ENCODE peak calls at places on chromosomes 2 and 18, in four cellular contexts. One of them, this sample, is unnamed.

GRCh38 chr2:98524168-98524567 is 79.5 kb downstream of the INPP4A start:
- DNase-seq in AG04449: no peak
- DNase-seq in central memory CD4-positive, alpha-beta T cell: no peak
- DNase-seq in stomach: no peak
- DNase-seq in this sample: no peak

GRCh38 chr2:173280853-173281252 is 73.8 kb upstream of the CDCA7 start:
- DNase-seq in central memory CD4-positive, alpha-beta T cell: no peak
- DNase-seq in stomach: no peak
- DNase-seq in AG04449: no peak
- DNase-seq in this sample: no peak

GRCh38 chr18:10893761-10894160 is 255.6 kb downstream of the PIEZO2 start:
- DNase-seq in stomach: no peak
- DNase-seq in central memory CD4-positive, alpha-beta T cell: no peak
- DNase-seq in AG04449: no peak
- DNase-seq in this sample: no peak

GRCh38 chr18:46152808-46153617 is 48.8 kb downstream of the HAUS1 start:
- DNase-seq in stomach: no peak
- DNase-seq in AG04449: no peak
- DNase-seq in central memory CD4-positive, alpha-beta T cell: no peak
- DNase-seq in this sample: no peak

GRCh38 chr2:97868986-97869721 is 126.6 kb downstream of the TMEM131 start:
- DNase-seq in central memory CD4-positive, alpha-beta T cell: no peak
- DNase-seq in stomach: no peak
- DNase-seq in AG04449: peak
- DNase-seq in this sample: no peak

GRCh38 chr2:232927041-232927792 is 57.2 kb downstream of the SNORC start:
- DNase-seq in AG04449: no peak
- DNase-seq in stomach: no peak
- DNase-seq in central memory CD4-positive, alpha-beta T cell: no peak
- DNase-seq in this sample: no peak

GRCh38 chr2:122643725-122644329 is 888.4 kb downstream of the TSN start:
- DNase-seq in stomach: no peak
- DNase-seq in central memory CD4-positive, alpha-beta T cell: no peak
- DNase-seq in AG04449: peak
- DNase-seq in this sample: no peak

GRCh38 chr2:177724398-177725287 is 332.1 kb downstream of the AGPS start:
- DNase-seq in central memory CD4-positive, alpha-beta T cell: no peak
- DNase-seq in AG04449: no peak
- DNase-seq in stomach: peak
- DNase-seq in this sample: no peak

GRCh38 chr2:233915133-233915532 is 2.0 kb upstream of the TRPM8 start:
- DNase-seq in central memory CD4-positive, alpha-beta T cell: no peak
- DNase-seq in AG04449: no peak
- DNase-seq in stomach: no peak
- DNase-seq in this sample: no peak

GRCh38 chr2:227164745-227165350 is 424 bp downstream of the COL4A3 start:
- DNase-seq in stomach: peak
- DNase-seq in central memory CD4-positive, alpha-beta T cell: no peak
- DNase-seq in AG04449: no peak
- DNase-seq in this sample: peak

GRCh38 chr2:190637331-190637734 is 11.6 kb upstream of the NAB1 start:
- DNase-seq in central memory CD4-positive, alpha-beta T cell: no peak
- DNase-seq in stomach: no peak
- DNase-seq in AG04449: peak
- DNase-seq in this sample: no peak

GRCh38 chr2:205367536-205367935 is 314.8 kb upstream of the NRP2 start:
- DNase-seq in central memory CD4-positive, alpha-beta T cell: no peak
- DNase-seq in AG04449: no peak
- DNase-seq in stomach: no peak
- DNase-seq in this sample: no peak

GRCh38 chr2:120247851-120248250 is 4.8 kb upstream of the RALB start:
- DNase-seq in central memory CD4-positive, alpha-beta T cell: no peak
- DNase-seq in AG04449: no peak
- DNase-seq in stomach: no peak
- DNase-seq in this sample: no peak

GRCh38 chr18:76875390-76876330 is 53.3 kb downstream of the ZNF236 start:
- DNase-seq in central memory CD4-positive, alpha-beta T cell: peak
- DNase-seq in stomach: peak
- DNase-seq in AG04449: no peak
- DNase-seq in this sample: peak